ENCODE peak calls at places on chromosomes 6 and 20, in four cellular contexts. W is HCT116, L is HEK293T, F is hepatocyte. G is an unnamed sample.

GRCh38 chr6:14671261-14671681 is 553.7 kb downstream of the CD83 start:
- DNase-seq in W (no peak), L (no peak), F (no peak), G (no peak)

GRCh38 chr20:46576774-46577395 is 26.4 kb upstream of the OCSTAMP start:
- DNase-seq in W (no peak), L (no peak), F (no peak), G (no peak)

GRCh38 chr6:106084106-106084963 is 1.8 kb upstream of the PRDM1 start:
- DNase-seq in W (peak; percentile 72), L (peak; percentile 75), F (peak; percentile 72), G (peak; percentile 48)

GRCh38 chr6:32298632-32299336 is 72.9 kb downstream of the TSBP1 start:
- DNase-seq in W (no peak), L (no peak), F (no peak), G (no peak)

GRCh38 chr6:21163110-21163837 is 430.3 kb upstream of the SOX4 start:
- DNase-seq in W (peak; percentile 6), L (no peak), F (no peak), G (no peak)

GRCh38 chr6:71406871-71407860 is 118.6 kb downstream of the OGFRL1 start:
- DNase-seq in W (no peak), L (peak; percentile 9), F (no peak), G (no peak)

GRCh38 chr6:16486661-16487060 is 248.3 kb downstream of the GMPR start:
- DNase-seq in W (no peak), L (no peak), F (no peak), G (no peak)

GRCh38 chr6:37049990-37050853 is 44.8 kb downstream of the FGD2 start:
- DNase-seq in W (no peak), L (no peak), F (no peak), G (no peak)

GRCh38 chr6:127023001-127023778 is 95.3 kb upstream of the RSPO3 start:
- DNase-seq in W (no peak), L (no peak), F (no peak), G (no peak)

GRCh38 chr20:63007722-63008488 is 1.1 kb upstream of the BHLHE23 start:
- DNase-seq in W (no peak), L (no peak), F (no peak), G (no peak)

GRCh38 chr20:16123623-16124022 is 449.6 kb downstream of the KIF16B start:
- DNase-seq in W (no peak), L (no peak), F (no peak), G (no peak)

GRCh38 chr6:119445666-119446622 is 96.4 kb upstream of the MAN1A1 start:
- DNase-seq in W (no peak), L (no peak), F (peak; percentile 16), G (peak; percentile 15)

GRCh38 chr6:154653853-154654252 is 79.4 kb upstream of the SCAF8 start:
- DNase-seq in W (no peak), L (no peak), F (peak; percentile 65), G (peak; percentile 30)